ENCODE peak calls at places on chromosomes 7 and 10, in four cellular contexts. O is skeletal muscle cell, A is posterior cingulate gyrus, D is neural crest cell. W is an unnamed sample.

GRCh38 chr10:44385726-44386438 is 985 bp upstream of the CXCL12 start:
- DNase-seq in O (no peak), A (no peak), D (no peak), W (peak)

GRCh38 chr10:124407451-124407850 is 11.3 kb downstream of the OAT start:
- DNase-seq in O (no peak), A (no peak), D (no peak), W (no peak)

GRCh38 chr10:42960491-42961155 is 116.2 kb upstream of the RET start:
- DNase-seq in O (no peak), A (peak), D (no peak), W (peak)

GRCh38 chr7:3370068-3370704 is 69.1 kb downstream of the SDK1 start:
- DNase-seq in O (peak), A (no peak), D (no peak), W (no peak)

GRCh38 chr7:16759840-16760239 is 6.3 kb downstream of the TSPAN13 start:
- DNase-seq in O (no peak), A (no peak), D (no peak), W (no peak)

GRCh38 chr7:154775681-154776080 is 227.2 kb downstream of the PAXIP1 start:
- DNase-seq in O (no peak), A (no peak), D (no peak), W (no peak)

GRCh38 chr10:74113546-74113945 is 37.1 kb downstream of the AP3M1 start:
- DNase-seq in O (no peak), A (no peak), D (no peak), W (no peak)

GRCh38 chr7:44280993-44281721 is 44.2 kb downstream of the CAMK2B start:
- DNase-seq in O (no peak), A (peak), D (no peak), W (no peak)

GRCh38 chr7:149865437-149865836 is 8.3 kb upstream of the ATP6V0E2 start:
- DNase-seq in O (no peak), A (no peak), D (no peak), W (no peak)

W was measured in mesendoderm.